ENCODE peak calls at places on chromosome 4, in five cellular contexts. V is cardiac fibroblast, G is AG10803, M is astrocyte of the spinal cord, P is endodermal cell. S is an unnamed sample.

GRCh38 chr4:106583567-106583966 is 215.0 kb upstream of the GIMD1 start:
- DNase-seq in G (peak; percentile 98), M (peak; percentile 95), P (no peak), V (peak; percentile 98), S (peak; percentile 93)

GRCh38 chr4:125085-125820 is 952 bp downstream of the ZNF718 start:
- DNase-seq in G (no peak), M (peak; percentile 25), P (peak; percentile 86), V (peak; percentile 44), S (peak; percentile 18)

GRCh38 chr4:40731792-40732245 is 17.9 kb upstream of the NSUN7 start:
- DNase-seq in M (no peak), G (no peak), P (no peak), V (no peak), S (no peak)

GRCh38 chr4:76301068-76301774 is 5.3 kb upstream of the STBD1 start:
- DNase-seq in G (peak; percentile 65), M (peak; percentile 90), V (peak; percentile 79), P (no peak), S (peak; percentile 84)

GRCh38 chr4:74418063-74418670 is 26.8 kb upstream of the AREG start:
- DNase-seq in V (peak; percentile 94), P (no peak), G (peak; percentile 58), M (peak; percentile 88), S (peak; percentile 90)

GRCh38 chr4:169583563-169583962 is 28.8 kb downstream of the NEK1 start:
- DNase-seq in M (peak; percentile 37), G (peak; percentile 52), V (peak; percentile 77), P (no peak), S (peak; percentile 62)

GRCh38 chr4:8182294-8182693 is 16.8 kb upstream of the SH3TC1 start:
- DNase-seq in M (no peak), P (no peak), G (no peak), V (no peak), S (no peak)

GRCh38 chr4:12421364-12421763 is 992.7 kb upstream of the HS3ST1 start:
- DNase-seq in G (no peak), V (no peak), M (no peak), P (no peak), S (no peak)

DNA sequence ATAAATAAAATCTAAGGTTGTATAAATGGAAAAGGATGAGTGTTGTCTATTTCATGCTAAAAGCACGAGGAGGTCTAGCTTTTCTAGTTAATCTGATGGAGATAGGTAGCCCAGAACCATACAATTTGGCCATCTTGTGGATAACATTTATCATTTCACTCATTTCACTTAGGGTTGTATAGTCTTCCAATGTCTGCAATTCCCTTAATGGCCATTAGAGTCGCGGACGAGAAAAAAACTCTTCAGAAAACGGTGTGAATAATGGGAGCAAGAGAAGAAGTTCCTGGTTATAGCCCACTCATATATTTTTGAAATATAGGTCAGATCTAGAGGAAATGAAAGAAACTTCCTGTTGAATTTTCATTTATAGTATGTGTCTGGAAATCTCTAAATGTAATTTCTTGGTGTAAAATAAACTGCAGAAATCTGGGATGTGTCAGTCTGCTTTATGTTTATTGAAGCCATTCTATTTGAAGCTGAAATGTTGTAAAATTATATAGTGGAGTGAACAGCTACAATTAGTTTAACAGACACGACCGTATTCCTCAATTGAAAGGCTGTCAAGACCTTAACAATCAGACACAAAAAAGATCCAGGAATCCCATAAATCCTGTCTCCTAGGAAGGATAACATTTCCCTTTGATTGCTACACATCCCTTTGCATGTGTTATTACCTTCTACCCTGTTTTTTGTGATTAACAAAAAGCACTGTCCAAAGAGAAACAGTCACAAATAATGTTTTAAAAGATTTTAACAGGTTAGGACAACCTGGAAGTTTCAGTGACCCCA is 47.7 kb upstream of the MGST2 start:
- DNase-seq in M (no peak), G (no peak), V (peak; percentile 54), P (no peak), S (peak; percentile 32)
- TF ChIP-seq CTCF in M (peak; percentile 44), G (peak; percentile 44), V (peak; percentile 73), P (peak; percentile 68), S (peak; percentile 33)

DNA sequence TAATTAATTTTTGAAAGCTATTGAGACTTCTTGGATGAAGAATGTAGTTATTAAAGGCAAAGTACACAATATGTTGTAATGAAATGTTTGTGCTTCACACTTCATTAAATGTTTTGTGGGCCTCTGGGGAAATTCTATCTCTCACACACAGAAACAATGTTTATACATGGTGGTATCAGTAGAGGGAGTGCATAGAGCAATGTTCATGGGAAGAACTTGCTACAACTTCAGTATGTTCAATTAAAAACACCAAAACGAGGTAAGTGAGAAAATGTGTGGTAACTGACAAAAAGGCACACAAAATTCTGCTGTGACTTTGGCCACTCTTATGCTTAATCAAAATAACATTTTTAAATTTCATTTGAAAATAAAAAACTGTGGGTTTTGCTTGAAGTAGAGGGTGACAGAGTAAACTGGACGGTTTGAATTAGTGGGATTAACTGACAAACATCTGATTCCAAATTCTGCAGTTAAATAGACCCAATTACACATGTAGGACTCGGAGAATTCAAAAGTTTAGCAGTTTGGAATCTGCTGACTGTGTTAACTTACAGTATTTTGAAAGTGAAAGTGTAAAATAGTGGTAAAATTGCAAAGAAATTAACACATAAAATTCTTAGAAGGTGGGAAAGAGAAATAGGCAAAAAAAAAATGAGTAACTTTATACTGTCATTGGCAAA is 111.4 kb upstream of the TTC29 start:
- DNase-seq in M (peak; percentile 56), P (no peak), V (peak; percentile 53), G (peak; percentile 43), S (no peak)
- TF ChIP-seq CTCF in M (peak; percentile 39), P (no peak), V (peak; percentile 30), G (peak; percentile 52), S (peak; percentile 14)

DNA sequence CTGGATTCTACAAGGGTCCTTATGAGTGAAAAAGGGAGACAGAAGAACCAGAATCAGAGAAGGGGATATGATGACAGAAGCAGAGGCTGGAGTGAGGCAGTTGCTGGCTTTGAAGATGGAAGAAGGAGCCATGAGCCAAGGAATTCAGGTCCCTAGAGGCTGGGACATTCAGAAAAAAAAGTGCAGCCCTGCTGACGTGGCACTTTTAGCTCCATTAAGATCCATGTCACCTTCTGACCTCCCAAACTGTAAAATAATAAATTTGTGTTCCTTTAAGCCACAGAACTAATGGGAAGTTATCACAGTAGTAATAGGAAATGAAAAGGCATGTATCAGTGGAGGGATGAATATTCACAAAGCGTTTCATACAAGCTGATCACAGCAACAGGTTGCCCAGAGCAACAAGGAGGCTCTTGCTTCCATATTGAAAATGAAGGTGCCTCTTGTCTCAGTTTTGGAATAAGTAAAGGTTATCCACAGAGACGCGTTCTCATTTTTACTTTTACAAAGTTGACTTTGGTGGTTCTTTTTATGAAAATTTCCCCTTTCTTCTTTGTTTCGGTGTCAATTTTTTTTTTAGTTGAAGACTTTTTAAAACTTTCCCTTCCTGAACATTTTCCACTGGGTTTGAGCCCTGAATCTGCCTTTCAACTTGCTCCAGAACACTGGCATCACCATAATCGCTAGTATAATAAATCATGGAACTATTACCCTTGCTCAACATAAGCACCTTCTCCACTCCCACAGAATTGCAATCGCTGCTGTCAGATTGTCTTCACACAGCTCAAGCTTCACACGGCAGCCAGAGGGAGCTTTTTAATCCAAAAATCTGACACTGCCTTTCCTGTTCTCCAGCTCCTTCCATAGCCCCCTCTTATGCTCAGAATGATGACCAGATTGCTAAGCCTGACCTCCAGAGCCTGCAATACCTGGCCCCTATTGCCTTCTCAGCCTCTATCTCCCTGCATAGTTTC is 127.6 kb upstream of the RBPJ start:
- DNase-seq in V (no peak), P (no peak), M (no peak), G (peak; percentile 27), S (no peak)
- TF ChIP-seq CTCF in V (no peak), P (no peak), M (no peak), G (peak; percentile 11), S (no peak)

GRCh38 chr4:87542734-87543312 is 13.6 kb upstream of the SPARCL1 start:
- DNase-seq in P (no peak), G (no peak), M (no peak), V (no peak), S (no peak)
- TF ChIP-seq CTCF in P (no peak), G (no peak), M (no peak), V (no peak), S (no peak)

DNA sequence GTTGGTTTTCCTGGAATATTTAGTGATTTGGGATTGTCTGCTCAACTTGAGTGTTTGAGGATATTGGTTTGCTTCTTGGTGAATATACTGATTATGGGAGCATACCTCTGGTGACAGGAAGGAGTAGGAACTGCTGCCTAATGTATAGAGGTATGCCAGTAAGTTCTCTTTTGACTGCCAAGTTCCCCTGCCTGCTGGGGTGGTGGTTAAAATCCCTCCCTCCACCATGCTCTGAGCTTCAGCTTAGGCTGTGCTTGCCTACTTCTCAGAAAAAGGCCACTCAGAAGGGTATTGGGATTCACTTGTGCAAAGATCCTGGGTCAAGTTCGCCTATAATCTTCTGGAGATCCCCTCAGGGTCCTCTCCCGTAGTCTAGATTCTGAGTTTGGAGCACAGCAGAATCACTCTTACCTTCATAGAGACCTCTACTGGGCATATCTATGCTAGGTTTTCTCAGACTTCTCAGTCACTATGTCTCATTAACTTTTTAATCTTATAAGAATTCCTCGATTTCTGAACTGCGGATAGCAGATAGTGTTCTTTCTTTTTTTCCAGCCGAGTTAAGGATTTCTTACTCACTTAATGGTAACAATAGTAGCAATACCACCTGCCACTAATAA is 44.7 kb upstream of the DCK start:
- DNase-seq in G (no peak), P (no peak), V (no peak), M (no peak), S (no peak)
- TF ChIP-seq CTCF in G (no peak), P (peak; percentile 30), V (no peak), M (no peak), S (no peak)

GRCh38 chr4:47031713-47032404 is 492 bp downstream of the GABRB1 start:
- DNase-seq in G (no peak), M (no peak), P (no peak), V (no peak), S (no peak)
- TF ChIP-seq CTCF in G (no peak), M (no peak), P (no peak), V (no peak), S (no peak)

GRCh38 chr4:149901128-149901527 is 85.5 kb upstream of the IQCM start:
- DNase-seq in P (no peak), V (no peak), G (no peak), M (no peak), S (no peak)

GRCh38 chr4:149896428-149896827 is 80.8 kb upstream of the IQCM start:
- DNase-seq in M (peak; percentile 50), G (peak; percentile 62), V (peak; percentile 51), P (peak; percentile 62), S (no peak)

DNA sequence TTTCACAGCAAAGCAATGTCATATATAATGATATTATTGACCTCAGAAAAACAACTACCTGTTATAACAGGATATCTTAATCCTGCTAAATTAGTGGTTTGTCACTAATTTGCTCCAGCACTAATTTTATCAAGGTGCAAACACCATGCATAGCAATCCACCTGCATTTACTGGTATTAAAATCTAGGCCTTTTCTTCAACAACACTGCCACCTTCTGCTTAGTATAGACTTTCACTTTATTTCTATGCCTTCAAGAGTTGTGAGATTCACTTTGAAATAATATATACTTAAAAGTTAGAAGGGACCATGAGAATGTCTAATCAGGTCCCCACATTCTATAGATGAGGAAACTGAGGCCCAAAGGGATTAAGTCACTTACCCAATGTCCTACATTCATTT is 82.1 kb upstream of the IQCM start:
- DNase-seq in G (peak; percentile 20), V (peak; percentile 53), M (peak; percentile 44), P (no peak), S (no peak)
- TF ChIP-seq CTCF in G (peak; percentile 65), V (peak; percentile 34), M (no peak), P (peak; percentile 73), S (no peak)

GRCh38 chr4:120704529-120704928 is 218.0 kb downstream of the PRDM5 start:
- DNase-seq in G (no peak), V (no peak), P (no peak), M (no peak), S (no peak)
- TF ChIP-seq CTCF in G (no peak), V (no peak), P (no peak), M (no peak), S (no peak)

S was measured in foreskin fibroblast.